ENCODE peak calls at places on chromosomes 4 and X, in six cellular contexts. One of them, this sample, is unnamed.

GRCh38 chr4:8648816-8649630 is 56.5 kb downstream of the CPZ start:
- DNase-seq in OCI-LY7: no peak
- DNase-seq in PC-3: no peak
- DNase-seq in neural progenitor cell: no peak
- DNase-seq in MM.1S: no peak
- DNase-seq in hepatocyte: no peak
- DNase-seq in this sample: no peak

GRCh38 chrX:95878874-95879273 is 805.8 kb upstream of the DIAPH2 start:
- DNase-seq in OCI-LY7: no peak
- DNase-seq in PC-3: no peak
- DNase-seq in neural progenitor cell: no peak
- DNase-seq in hepatocyte: peak
- DNase-seq in MM.1S: no peak
- DNase-seq in this sample: no peak

GRCh38 chr4:78057600-78058560 is 757 bp downstream of the FRAS1 start:
- DNase-seq in hepatocyte: peak
- DNase-seq in PC-3: peak
- DNase-seq in OCI-LY7: peak
- DNase-seq in neural progenitor cell: peak
- DNase-seq in MM.1S: peak
- DNase-seq in this sample: peak

GRCh38 chrX:140765043-140765784 is 55.7 kb downstream of the LINC00632 start:
- DNase-seq in neural progenitor cell: peak
- DNase-seq in PC-3: peak
- DNase-seq in OCI-LY7: no peak
- DNase-seq in MM.1S: no peak
- DNase-seq in hepatocyte: peak
- DNase-seq in this sample: peak

GRCh38 chr4:77052352-77052751 is 23.4 kb downstream of the CCNI start:
- DNase-seq in MM.1S: peak
- DNase-seq in hepatocyte: peak
- DNase-seq in PC-3: peak
- DNase-seq in neural progenitor cell: peak
- DNase-seq in OCI-LY7: peak
- DNase-seq in this sample: peak

GRCh38 chrX:150765237-150765636 is 72.0 kb downstream of the MTMR1 start:
- DNase-seq in PC-3: no peak
- DNase-seq in OCI-LY7: no peak
- DNase-seq in neural progenitor cell: no peak
- DNase-seq in MM.1S: no peak
- DNase-seq in hepatocyte: no peak
- DNase-seq in this sample: no peak

GRCh38 chrX:40004916-40005289 is 92.9 kb downstream of the BCOR start:
- DNase-seq in neural progenitor cell: peak
- DNase-seq in PC-3: no peak
- DNase-seq in OCI-LY7: no peak
- DNase-seq in hepatocyte: no peak
- DNase-seq in MM.1S: no peak
- DNase-seq in this sample: peak

GRCh38 chrX:2502668-2503519 is 2.1 kb upstream of the DHRSX start:
- DNase-seq in OCI-LY7: no peak
- DNase-seq in MM.1S: no peak
- DNase-seq in PC-3: no peak
- DNase-seq in neural progenitor cell: no peak
- DNase-seq in hepatocyte: peak
- DNase-seq in this sample: no peak

DNA sequence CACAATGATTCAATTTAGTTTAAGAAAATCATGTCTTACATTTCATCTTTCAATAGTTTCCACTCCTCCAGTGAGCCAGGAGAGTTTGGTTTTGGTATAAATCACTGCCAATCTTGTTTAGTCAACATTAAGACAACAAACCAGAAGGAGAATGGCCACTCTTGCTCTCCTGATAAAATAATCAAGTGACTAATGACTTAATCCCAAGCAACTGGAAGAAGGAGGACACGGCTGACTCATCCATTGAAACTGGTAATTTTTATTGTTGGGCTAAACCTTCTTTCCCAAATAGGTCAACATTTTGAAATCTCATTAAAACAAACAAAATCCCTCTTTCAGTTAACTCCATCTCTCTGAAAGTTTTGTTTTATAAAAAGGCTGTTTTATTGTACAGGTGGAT is 230.2 kb downstream of the CLCN4 start:
- DNase-seq in neural progenitor cell: no peak
- DNase-seq in MM.1S: no peak
- DNase-seq in OCI-LY7: no peak
- DNase-seq in PC-3: peak
- DNase-seq in hepatocyte: no peak
- DNase-seq in this sample: no peak
- TF ChIP-seq EZH2phosphoT487 in neural progenitor cell: no peak
- TF ChIP-seq EZH2phosphoT487 in MM.1S: no peak
- TF ChIP-seq EZH2phosphoT487 in OCI-LY7: no peak
- TF ChIP-seq EZH2phosphoT487 in PC-3: no peak
- TF ChIP-seq EZH2phosphoT487 in hepatocyte: no peak
- TF ChIP-seq EZH2phosphoT487 in this sample: no peak

DNA sequence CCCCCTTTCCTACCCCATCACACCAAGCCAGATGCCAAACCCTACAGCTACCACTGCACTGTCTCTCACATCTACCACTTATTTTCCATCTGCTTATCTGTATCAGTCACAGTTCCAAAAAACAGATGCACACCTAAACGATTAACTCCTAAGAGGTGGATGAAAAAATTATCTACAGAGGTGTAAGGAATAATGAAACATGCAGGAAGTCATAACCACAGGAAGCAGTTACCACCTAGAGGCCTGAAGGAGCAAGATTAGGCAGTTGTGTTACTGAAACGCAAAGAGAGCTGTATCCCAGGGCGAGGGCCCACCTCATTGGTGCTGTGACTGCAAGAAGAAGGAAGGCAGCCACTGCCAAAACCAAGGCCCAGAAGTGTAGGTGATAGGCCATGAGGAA is 87.8 kb upstream of the FAM241A start:
- DNase-seq in PC-3: no peak
- DNase-seq in neural progenitor cell: no peak
- DNase-seq in hepatocyte: no peak
- DNase-seq in OCI-LY7: no peak
- DNase-seq in MM.1S: no peak
- DNase-seq in this sample: peak
- TF ChIP-seq EZH2phosphoT487 in PC-3: no peak
- TF ChIP-seq EZH2phosphoT487 in neural progenitor cell: no peak
- TF ChIP-seq EZH2phosphoT487 in hepatocyte: no peak
- TF ChIP-seq EZH2phosphoT487 in OCI-LY7: no peak
- TF ChIP-seq EZH2phosphoT487 in MM.1S: no peak
- TF ChIP-seq EZH2phosphoT487 in this sample: no peak

GRCh38 chr4:5822617-5823016 is 70.3 kb downstream of the CRMP1 start:
- DNase-seq in OCI-LY7: no peak
- DNase-seq in hepatocyte: no peak
- DNase-seq in neural progenitor cell: no peak
- DNase-seq in MM.1S: no peak
- DNase-seq in PC-3: no peak
- DNase-seq in this sample: no peak
- TF ChIP-seq EZH2phosphoT487 in OCI-LY7: no peak
- TF ChIP-seq EZH2phosphoT487 in hepatocyte: no peak
- TF ChIP-seq EZH2phosphoT487 in neural progenitor cell: no peak
- TF ChIP-seq EZH2phosphoT487 in MM.1S: no peak
- TF ChIP-seq EZH2phosphoT487 in PC-3: no peak
- TF ChIP-seq EZH2phosphoT487 in this sample: no peak

GRCh38 chr4:128861856-128862518 is 52.5 kb downstream of the JADE1 start:
- DNase-seq in PC-3: no peak
- DNase-seq in hepatocyte: no peak
- DNase-seq in OCI-LY7: no peak
- DNase-seq in MM.1S: no peak
- DNase-seq in neural progenitor cell: no peak
- DNase-seq in this sample: no peak
- TF ChIP-seq EZH2phosphoT487 in PC-3: no peak
- TF ChIP-seq EZH2phosphoT487 in hepatocyte: no peak
- TF ChIP-seq EZH2phosphoT487 in OCI-LY7: no peak
- TF ChIP-seq EZH2phosphoT487 in MM.1S: no peak
- TF ChIP-seq EZH2phosphoT487 in neural progenitor cell: no peak
- TF ChIP-seq EZH2phosphoT487 in this sample: no peak

GRCh38 chr4:31702291-31702690 is 982.1 kb downstream of the PCDH7 start:
- DNase-seq in hepatocyte: no peak
- DNase-seq in PC-3: no peak
- DNase-seq in neural progenitor cell: no peak
- DNase-seq in OCI-LY7: no peak
- DNase-seq in MM.1S: no peak
- DNase-seq in this sample: no peak
- TF ChIP-seq EZH2phosphoT487 in hepatocyte: no peak
- TF ChIP-seq EZH2phosphoT487 in PC-3: no peak
- TF ChIP-seq EZH2phosphoT487 in neural progenitor cell: no peak
- TF ChIP-seq EZH2phosphoT487 in OCI-LY7: no peak
- TF ChIP-seq EZH2phosphoT487 in MM.1S: no peak
- TF ChIP-seq EZH2phosphoT487 in this sample: no peak